ENCODE peak calls at places on chromosomes 11 and 22, in seven cellular contexts. N, T, V, P, S, C and E are unnamed samples.

GRCh38 chr11:106087815-106088435 is 10.5 kb downstream of the AASDHPPT start:
- DNase-seq in N (peak), P (peak), C (peak), V (peak), T (peak), S (peak), E (peak)

GRCh38 chr22:45280995-45281394 is 3.8 kb upstream of the UPK3A start:
- DNase-seq in P (no peak), V (no peak), T (no peak), S (no peak), N (no peak), C (no peak), E (no peak)

GRCh38 chr22:19578180-19579004 is 54.2 kb upstream of the CLDN5 start:
- DNase-seq in S (no peak), P (no peak), T (no peak), N (no peak), V (no peak), C (no peak), E (no peak)

GRCh38 chr11:10322830-10323792 is 18.2 kb downstream of the ADM start:
- DNase-seq in C (peak), S (peak), V (peak), T (no peak), P (peak), N (peak), E (no peak)

GRCh38 chr11:104968365-104968855 is at the start of gene CASP4:
- DNase-seq in P (no peak), C (peak), T (no peak), S (no peak), N (no peak), V (no peak), E (no peak)

GRCh38 chr11:20035701-20036601 is 124.3 kb downstream of the DBX1 start:
- DNase-seq in P (no peak), S (peak), V (no peak), C (no peak), T (no peak), N (no peak), E (no peak)

GRCh38 chr11:8234425-8234821 is 29.3 kb downstream of the LMO1 start:
- DNase-seq in C (no peak), P (no peak), N (peak), T (no peak), V (no peak), S (no peak), E (no peak)

GRCh38 chr11:14309425-14310192 is 49.4 kb downstream of the RRAS2 start:
- DNase-seq in C (no peak), P (no peak), S (no peak), T (no peak), N (no peak), V (no peak), E (no peak)

GRCh38 chr11:45590743-45591142 is 74.7 kb downstream of the CHST1 start:
- DNase-seq in C (no peak), T (no peak), V (no peak), N (peak), S (peak), P (no peak), E (no peak)

GRCh38 chr11:11764428-11764803 is 77.4 kb upstream of the USP47 start:
- DNase-seq in V (no peak), T (no peak), P (no peak), N (no peak), S (no peak), C (peak), E (no peak)

GRCh38 chr11:9053631-9054030 is 37.8 kb downstream of the SCUBE2 start:
- DNase-seq in T (no peak), S (no peak), P (no peak), V (no peak), C (no peak), N (no peak), E (no peak)

GRCh38 chr22:20552913-20553401 is 45.5 kb downstream of the MED15 start:
- DNase-seq in P (no peak), T (no peak), S (no peak), C (no peak), V (no peak), N (no peak), E (no peak)

GRCh38 chr11:11668781-11669180 is 47.0 kb upstream of the GALNT18 start:
- DNase-seq in T (no peak), S (no peak), C (no peak), N (no peak), P (no peak), V (no peak), E (no peak)

GRCh38 chr11:134504146-134504905 is 92.3 kb upstream of the B3GAT1 start:
- DNase-seq in C (no peak), P (peak), T (peak), S (no peak), V (no peak), N (no peak), E (peak)

GRCh38 chr11:73182824-73183321 is 35.2 kb upstream of the P2RY2 start:
- DNase-seq in C (no peak), T (peak), N (no peak), V (peak), P (no peak), S (no peak), E (no peak)

GRCh38 chr11:120254788-120255518 is 15.0 kb downstream of the POU2F3 start:
- DNase-seq in V (no peak), P (no peak), C (peak), S (no peak), N (no peak), T (no peak), E (no peak)

GRCh38 chr11:70872950-70873735 is 379.2 kb downstream of the SHANK2 start:
- DNase-seq in C (no peak), T (no peak), V (no peak), P (peak), N (no peak), S (no peak), E (no peak)

GRCh38 chr11:26578998-26579635 is 7.1 kb upstream of the MUC15 start:
- DNase-seq in S (no peak), V (no peak), T (no peak), C (no peak), N (no peak), P (no peak), E (no peak)

GRCh38 chr11:65779919-65780769 is 632 bp downstream of the AP5B1 start:
- DNase-seq in C (peak), P (peak), V (peak), T (peak), N (no peak), S (peak), E (peak)

GRCh38 chr11:96339704-96340554 is 3.1 kb downstream of the MAML2 start:
- DNase-seq in S (no peak), V (peak), C (no peak), P (no peak), T (no peak), N (no peak), E (no peak)

GRCh38 chr11:118002541-118003019 is 16.4 kb downstream of the IL10RA start:
- DNase-seq in S (no peak), C (no peak), N (no peak), P (peak), V (no peak), T (no peak), E (no peak)

GRCh38 chr11:103024086-103024485 is 67.9 kb downstream of the DCUN1D5 start:
- DNase-seq in T (no peak), V (no peak), P (no peak), S (no peak), N (no peak), C (no peak), E (no peak)

GRCh38 chr11:6596237-6596877 is 7.1 kb downstream of the RRP8 start:
- DNase-seq in V (no peak), T (no peak), C (no peak), N (no peak), P (no peak), S (no peak), E (no peak)

GRCh38 chr22:32720924-32721323 is 80.6 kb upstream of the TIMP3 start:
- DNase-seq in V (no peak), N (no peak), T (no peak), S (no peak), P (no peak), C (no peak), E (no peak)

GRCh38 chr11:34158661-34159060 is 53.2 kb downstream of the NAT10 start:
- DNase-seq in T (no peak), V (no peak), C (no peak), P (no peak), N (no peak), S (no peak), E (no peak)

GRCh38 chr11:76891285-76891684 is 30.6 kb downstream of the ACER3 start:
- DNase-seq in V (no peak), S (no peak), T (no peak), C (no peak), P (no peak), N (no peak), E (peak)

GRCh38 chr11:118922745-118923627 is 2.7 kb downstream of the BCL9L start:
- DNase-seq in N (no peak), S (peak), V (peak), P (no peak), C (no peak), T (no peak), E (no peak)

GRCh38 chr22:20648306-20648903 is 125.5 kb upstream of the SERPIND1 start:
- DNase-seq in V (no peak), C (no peak), T (no peak), P (no peak), S (no peak), N (no peak), E (peak)

GRCh38 chr22:47205081-47205491 is 442.6 kb downstream of the TBC1D22A start:
- DNase-seq in C (no peak), V (no peak), N (no peak), T (no peak), P (no peak), S (no peak), E (no peak)

GRCh38 chr11:36512016-36512415 is 1.9 kb upstream of the TRAF6 start:
- DNase-seq in N (no peak), P (no peak), C (no peak), T (no peak), V (no peak), S (no peak), E (no peak)

GRCh38 chr11:128653828-128654231 is 40.0 kb upstream of the FLI1 start:
- DNase-seq in P (peak), N (no peak), C (no peak), V (peak), S (peak), T (peak), E (no peak)

GRCh38 chr11:128660957-128661356 is 32.9 kb upstream of the FLI1 start:
- DNase-seq in S (no peak), C (no peak), N (no peak), V (no peak), T (no peak), P (no peak), E (no peak)

GRCh38 chr11:128662960-128663359 is 30.9 kb upstream of the FLI1 start:
- DNase-seq in T (no peak), N (no peak), S (no peak), C (no peak), P (peak), V (no peak), E (peak)

GRCh38 chr11:128663824-128664223 is 30.0 kb upstream of the FLI1 start:
- DNase-seq in T (no peak), S (no peak), P (no peak), N (no peak), V (no peak), C (no peak), E (no peak)

DNA sequence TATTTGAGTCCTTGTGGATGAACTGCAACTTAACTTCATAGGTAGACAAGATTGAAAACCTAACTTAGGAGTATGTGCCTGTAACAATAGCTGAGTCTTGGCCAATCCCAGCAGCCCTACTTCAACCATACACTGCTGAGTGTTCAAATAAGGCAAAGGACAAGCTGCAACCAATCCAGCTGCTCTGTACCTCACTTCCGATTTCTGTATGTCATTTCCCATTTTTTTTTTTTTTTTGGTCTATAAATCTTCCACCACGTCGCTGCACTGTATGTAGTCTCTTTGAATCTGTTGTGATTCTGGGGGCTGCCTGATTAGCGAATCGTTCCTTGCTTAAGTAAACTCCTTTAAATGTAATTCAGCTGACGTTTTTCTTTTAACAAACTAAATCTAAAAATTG is 35.4 kb upstream of the FLI1 start:
- DNase-seq in N (no peak), C (no peak), P (no peak), S (no peak), T (no peak), V (no peak), E (no peak)
- H3K4me3 ChIP-seq in N (no peak), C (no peak), P (no peak), S (no peak), T (no peak), V (no peak), E (no peak)

DNA sequence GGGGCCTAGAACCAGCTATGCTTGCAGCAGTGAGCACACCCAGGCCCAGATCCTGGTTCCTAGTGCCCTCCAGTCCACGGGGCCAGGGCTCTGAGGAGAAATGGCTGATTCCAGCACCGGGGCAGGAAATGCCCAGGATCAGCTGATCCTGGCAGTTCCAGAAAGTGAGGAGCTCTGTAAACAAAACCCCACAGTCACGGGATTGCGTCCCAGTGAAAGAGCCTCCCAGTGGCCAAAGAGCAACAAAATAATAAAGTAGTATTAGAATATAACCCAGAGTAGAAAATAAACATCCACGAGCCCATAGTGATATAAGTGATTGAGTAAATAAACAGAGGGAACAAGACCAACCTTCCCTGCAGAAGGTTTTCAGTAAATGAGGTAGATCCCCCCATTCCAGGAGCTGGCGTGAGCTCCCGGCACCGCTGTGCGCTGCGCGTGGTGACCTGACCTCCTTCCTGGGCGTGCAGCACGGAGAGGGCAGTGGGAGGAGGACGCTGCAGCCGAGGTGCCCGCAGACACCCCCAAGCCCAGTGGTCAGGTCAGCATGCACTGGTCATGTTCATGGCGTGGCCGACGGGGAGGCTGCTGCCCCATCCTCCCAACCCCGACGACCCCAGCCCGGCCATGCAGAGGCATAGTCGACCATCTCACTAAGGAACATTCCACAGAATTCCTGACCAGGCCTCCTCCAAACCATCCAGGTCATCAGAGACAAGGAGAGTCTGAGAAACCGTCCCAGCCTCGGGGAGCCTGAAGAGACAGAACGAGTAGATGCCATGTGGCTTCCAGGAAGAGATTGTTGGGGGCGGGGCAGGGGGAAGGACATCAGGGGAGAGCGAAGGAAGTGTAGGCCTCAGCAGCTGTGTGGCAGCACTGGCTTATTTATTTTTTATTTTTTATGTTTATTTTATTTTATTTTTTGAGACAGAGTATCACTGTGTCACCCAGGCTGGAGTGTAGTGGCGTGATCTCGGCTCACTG is 19.9 kb downstream of the PTDSS2 start:
- DNase-seq in P (no peak), T (peak), V (peak), C (no peak), S (peak), N (no peak), E (no peak)
- H3K4me3 ChIP-seq in P (no peak), T (no peak), V (no peak), C (no peak), S (peak), N (no peak), E (no peak)

GRCh38 chr22:43329061-43329460 is 14.1 kb downstream of the SCUBE1 start:
- DNase-seq in N (no peak), T (no peak), C (no peak), P (no peak), V (no peak), S (no peak), E (no peak)

GRCh38 chr22:43333156-43333555 is 10.0 kb downstream of the SCUBE1 start:
- DNase-seq in T (no peak), S (no peak), P (no peak), N (no peak), C (no peak), V (no peak), E (no peak)

GRCh38 chr22:43330178-43331063 is 12.8 kb downstream of the SCUBE1 start:
- DNase-seq in S (no peak), C (no peak), P (no peak), V (no peak), T (no peak), N (no peak), E (no peak)

GRCh38 chr22:43331698-43332097 is 11.5 kb downstream of the SCUBE1 start:
- DNase-seq in T (no peak), C (no peak), S (no peak), P (no peak), V (no peak), N (no peak), E (no peak)

GRCh38 chr22:43331064-43331435 is 12.1 kb downstream of the SCUBE1 start:
- DNase-seq in P (no peak), C (no peak), S (no peak), T (no peak), N (no peak), V (no peak), E (no peak)
- H3K4me3 ChIP-seq in P (no peak), C (no peak), S (no peak), T (no peak), N (no peak), V (no peak), E (no peak)

GRCh38 chr11:123260511-123261211 is 65.6 kb upstream of the CLMP start:
- DNase-seq in P (no peak), T (no peak), S (no peak), N (no peak), V (no peak), C (no peak), E (no peak)
- H3K4me3 ChIP-seq in P (no peak), T (no peak), S (no peak), N (no peak), V (no peak), C (no peak), E (no peak)

GRCh38 chr11:18010977-18011586 is 1.8 kb downstream of the SERGEF start:
- DNase-seq in P (no peak), S (no peak), C (no peak), V (no peak), N (no peak), T (no peak), E (peak)
- H3K4me3 ChIP-seq in P (peak), S (no peak), C (peak), V (no peak), N (no peak), T (no peak), E (peak)

GRCh38 chr22:49943771-49944398 is 16.7 kb upstream of the PIM3 start:
- DNase-seq in N (no peak), T (no peak), P (no peak), S (no peak), V (no peak), C (no peak), E (no peak)

GRCh38 chr22:49941507-49942316 is 18.9 kb upstream of the PIM3 start:
- DNase-seq in C (no peak), V (no peak), N (no peak), P (no peak), S (no peak), T (no peak), E (no peak)

GRCh38 chr22:49944399-49944891 is 16.1 kb upstream of the PIM3 start:
- DNase-seq in C (no peak), P (no peak), S (no peak), T (no peak), V (no peak), N (no peak), E (no peak)

GRCh38 chr22:49942565-49943404 is 17.8 kb upstream of the PIM3 start:
- DNase-seq in V (peak), C (no peak), P (no peak), T (no peak), S (no peak), N (no peak), E (peak)

GRCh38 chr22:49943405-49943765 is 17.2 kb upstream of the PIM3 start:
- DNase-seq in C (no peak), P (no peak), T (no peak), V (no peak), S (no peak), N (no peak), E (no peak)
- H3K4me3 ChIP-seq in C (no peak), P (no peak), T (no peak), V (no peak), S (no peak), N (no peak), E (no peak)

GRCh38 chr11:113989381-113989780 is 14.5 kb downstream of the HTR3A start:
- DNase-seq in P (no peak), C (no peak), T (no peak), V (no peak), N (no peak), S (no peak), E (no peak)

GRCh38 chr11:113982306-113982705 is 7.4 kb downstream of the HTR3A start:
- DNase-seq in S (no peak), C (no peak), V (no peak), T (no peak), N (no peak), P (no peak), E (no peak)

GRCh38 chr11:113986351-113987140 is 11.6 kb downstream of the HTR3A start:
- DNase-seq in T (no peak), S (no peak), N (no peak), C (no peak), P (no peak), V (no peak), E (no peak)

GRCh38 chr11:113984781-113985180 is 9.9 kb downstream of the HTR3A start:
- DNase-seq in V (no peak), P (no peak), N (no peak), C (no peak), T (no peak), S (no peak), E (no peak)

DNA sequence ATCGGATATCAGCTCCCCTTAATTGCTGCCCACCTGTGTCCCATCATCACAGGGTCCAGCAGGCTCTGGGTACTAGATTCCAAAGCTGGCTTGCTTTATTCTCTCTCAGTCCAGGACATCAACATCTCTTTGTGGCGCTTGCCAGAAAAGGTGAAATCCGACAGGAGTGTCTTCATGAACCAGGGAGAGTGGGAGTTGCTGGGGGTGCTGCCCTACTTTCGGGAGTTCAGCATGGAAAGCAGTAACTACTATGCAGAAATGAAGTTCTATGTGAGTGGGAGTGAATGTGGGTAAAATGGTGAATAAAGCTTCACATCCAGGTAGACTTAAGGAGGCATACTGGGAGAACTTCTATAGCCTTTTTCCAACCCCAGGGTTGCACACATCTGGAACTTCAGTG is 11.0 kb downstream of the HTR3A start:
- DNase-seq in S (no peak), C (no peak), V (no peak), N (no peak), P (no peak), T (no peak), E (no peak)
- H3K4me3 ChIP-seq in S (no peak), C (no peak), V (no peak), N (no peak), P (no peak), T (no peak), E (no peak)